ENCODE peak calls at places on chromosome 22, in ten cellular contexts. O is SK-MEL-5, J is EH, X is pancreas, B is NCI-H2029 treated with DMSO at 0.1 percent for 48 hours, E is NCI-H446 treated with DMSO at 0.1 percent for 48 hours, U is C1 segment of cervical spinal cord, V is HT-29, Q is substantia nigra, S is Right ventricle myocardium superior. H is an unnamed sample.

GRCh38 chr22:49951986-49952896 is 8.3 kb upstream of the PIM3 start:
- DNase-seq in J (peak), O (no peak), Q (no peak), B (no peak), E (no peak), V (peak), X (no peak), U (no peak), S (no peak), H (no peak)

GRCh38 chr22:46984751-46985506 is 222.5 kb downstream of the TBC1D22A start:
- DNase-seq in J (peak), Q (no peak), O (no peak), X (no peak), V (no peak), S (no peak), E (peak), B (no peak), U (no peak), H (peak)

GRCh38 chr22:30086496-30086895 is 6.2 kb downstream of the HORMAD2 start:
- DNase-seq in B (no peak), E (no peak), X (no peak), S (no peak), U (no peak), V (no peak), J (no peak), Q (no peak), O (no peak), H (no peak)

GRCh38 chr22:36344106-36344827 is 43.5 kb downstream of the MYH9 start:
- DNase-seq in J (no peak), O (no peak), Q (no peak), B (no peak), X (no peak), V (no peak), E (no peak), S (no peak), U (peak), H (peak)

GRCh38 chr22:47151490-47151889 is 389.0 kb downstream of the TBC1D22A start:
- DNase-seq in E (no peak), B (no peak), X (no peak), O (no peak), U (no peak), J (peak), S (no peak), V (no peak), Q (no peak), H (no peak)

GRCh38 chr22:38412435-38413084 is 42.4 kb downstream of the KCNJ4 start:
- DNase-seq in B (no peak), X (no peak), J (no peak), Q (no peak), O (peak), V (no peak), E (no peak), U (no peak), S (peak), H (peak)

GRCh38 chr22:44955102-44955501 is 54.7 kb downstream of the PHF21B start:
- DNase-seq in S (no peak), X (no peak), J (no peak), B (no peak), V (no peak), U (no peak), O (no peak), Q (no peak), E (no peak), H (no peak)

GRCh38 chr22:20002098-20002497 is 14.5 kb downstream of the ARVCF start:
- DNase-seq in U (no peak), V (no peak), B (no peak), X (no peak), Q (no peak), O (no peak), J (no peak), S (peak), E (no peak), H (no peak)

H was measured in COLO829.